ENCODE peak calls at places on chromosomes 6 and 20, in five cellular contexts. M, U, I, E and L are unnamed samples.

GRCh38 chr20:54219751-54220426 is 12.0 kb downstream of the PFDN4 start:
- DNase-seq in M (no peak), U (no peak), I (peak), E (no peak), L (no peak)

GRCh38 chr20:33667245-33668086 is 723 bp downstream of the ACTL10 start:
- DNase-seq in M (no peak), U (no peak), I (peak), E (peak), L (peak)

GRCh38 chr6:110816677-110817076 is 1.4 kb upstream of the CDK19 start:
- DNase-seq in M (no peak), U (no peak), I (no peak), E (no peak), L (no peak)

GRCh38 chr6:88238065-88238464 is 71.9 kb upstream of the CNR1 start:
- DNase-seq in M (no peak), U (no peak), I (no peak), E (no peak), L (no peak)

GRCh38 chr20:37384683-37385174 is 38.8 kb downstream of the SRC start:
- DNase-seq in M (no peak), U (peak), I (no peak), E (peak), L (no peak)

GRCh38 chr6:156842598-156843250 is 65.5 kb downstream of the ARID1B start:
- DNase-seq in M (no peak), U (no peak), I (no peak), E (no peak), L (no peak)

GRCh38 chr20:36385503-36385902 is 79.4 kb downstream of the DLGAP4 start:
- DNase-seq in M (no peak), U (no peak), I (no peak), E (no peak), L (no peak)

GRCh38 chr6:85986681-85987080 is 344.0 kb upstream of the SYNCRIP start:
- DNase-seq in M (no peak), U (no peak), I (no peak), E (no peak), L (no peak)

GRCh38 chr6:31663961-31664789 is 622 bp downstream of the GPANK1 start:
- DNase-seq in M (no peak), U (no peak), I (no peak), E (no peak), L (no peak)

GRCh38 chr6:121856296-121856695 is 420.9 kb downstream of the GJA1 start:
- DNase-seq in M (no peak), U (no peak), I (no peak), E (no peak), L (no peak)

GRCh38 chr6:6725120-6725833 is 136.8 kb downstream of the LY86 start:
- DNase-seq in M (no peak), U (no peak), I (no peak), E (no peak), L (no peak)

GRCh38 chr20:62523473-62524203 is 47.8 kb upstream of the GATA5 start:
- DNase-seq in M (no peak), U (no peak), I (no peak), E (peak), L (no peak)

GRCh38 chr6:140078552-140079126 is 704.2 kb upstream of the CITED2 start:
- DNase-seq in M (no peak), U (no peak), I (no peak), E (no peak), L (no peak)

GRCh38 chr6:95578106-95578410 is 723 bp downstream of the MANEA start:
- DNase-seq in M (no peak), U (no peak), I (peak), E (no peak), L (no peak)

GRCh38 chr20:54345301-54345724 is 130.1 kb upstream of the DOK5 start:
- DNase-seq in M (no peak), U (no peak), I (no peak), E (no peak), L (no peak)

GRCh38 chr6:45650527-45651135 is 272.9 kb upstream of the SUPT3H start:
- DNase-seq in M (no peak), U (no peak), I (no peak), E (no peak), L (no peak)

GRCh38 chr6:136466789-136467585 is 83.2 kb downstream of the MAP7 start:
- DNase-seq in M (no peak), U (no peak), I (peak), E (no peak), L (no peak)

GRCh38 chr6:165637591-165637990 is 25.4 kb downstream of the PDE10A start:
- DNase-seq in M (no peak), U (no peak), I (no peak), E (no peak), L (no peak)